ENCODE peak calls at places on chromosome 22, in ten cellular contexts. F is PC-9, I is heart right ventricle, H is right lobe of liver, S is hepatocyte, T is brain microvascular endothelial cell, B is heart left ventricle, X is thoracic aorta, Q is pancreas, K is ovary. L is an unnamed sample.

GRCh38 chr22:39607093-39607492 is 36.5 kb downstream of the CACNA1I start:
- DNase-seq in I (no peak), S (no peak), K (no peak), F (no peak), Q (no peak), B (no peak), T (no peak), H (no peak), X (no peak), L (no peak)

GRCh38 chr22:22935546-22936157 is 48.0 kb downstream of the IGLL5 start:
- DNase-seq in H (no peak), T (no peak), I (no peak), B (no peak), Q (no peak), S (no peak), F (no peak), K (no peak), X (no peak), L (no peak)

GRCh38 chr22:33539902-33540751 is 380.1 kb downstream of the LARGE1 start:
- DNase-seq in K (peak), H (peak), X (peak), S (peak), B (peak), I (peak), F (no peak), T (peak), Q (peak), L (no peak)

GRCh38 chr22:46626911-46627805 is 7.0 kb downstream of the GRAMD4 start:
- DNase-seq in F (no peak), T (no peak), S (no peak), X (no peak), B (no peak), H (peak), Q (peak), K (no peak), I (peak), L (no peak)

GRCh38 chr22:43437871-43438475 is 26.2 kb downstream of the MPPED1 start:
- DNase-seq in K (no peak), B (no peak), X (no peak), I (no peak), S (no peak), H (no peak), Q (no peak), F (no peak), T (no peak), L (no peak)

GRCh38 chr22:29517215-29517908 is 36.2 kb downstream of the THOC5 start:
- DNase-seq in I (no peak), X (no peak), S (no peak), F (no peak), Q (no peak), H (peak), K (no peak), T (no peak), B (peak), L (no peak)

GRCh38 chr22:35749808-35750207 is 32.1 kb downstream of the APOL5 start:
- DNase-seq in X (no peak), K (no peak), B (no peak), F (no peak), T (no peak), S (no peak), Q (no peak), I (no peak), H (no peak), L (no peak)

GRCh38 chr22:40422558-40423245 is 52.3 kb downstream of the SGSM3 start:
- DNase-seq in K (no peak), I (no peak), S (no peak), Q (no peak), B (no peak), X (no peak), H (no peak), F (no peak), T (no peak), L (no peak)

GRCh38 chr22:34866081-34866480 is 199.9 kb upstream of the ISX start:
- DNase-seq in K (no peak), X (no peak), T (no peak), H (no peak), Q (no peak), F (no peak), S (no peak), I (no peak), B (no peak), L (no peak)

GRCh38 chr22:38419864-38420172 is 35.2 kb downstream of the KCNJ4 start:
- DNase-seq in T (no peak), X (no peak), Q (peak), F (no peak), K (no peak), B (no peak), S (no peak), H (no peak), I (no peak), L (no peak)

GRCh38 chr22:25942989-25943411 is 201.0 kb downstream of the MYO18B start:
- DNase-seq in S (peak), I (peak), F (no peak), Q (no peak), X (no peak), H (no peak), B (peak), T (no peak), K (no peak), L (no peak)

GRCh38 chr22:45181240-45181639 is 17.5 kb downstream of the NUP50 start:
- DNase-seq in F (no peak), Q (no peak), I (no peak), T (no peak), B (no peak), S (no peak), K (no peak), H (no peak), X (no peak), L (no peak)
- TF ChIP-seq CTCF in F (no peak), Q (no peak), I (no peak), T (no peak), B (no peak), S (no peak), K (no peak), H (no peak), X (no peak), L (no peak)

GRCh38 chr22:27746918-27747317 is 54.6 kb downstream of the MN1 start:
- DNase-seq in X (no peak), H (no peak), B (no peak), T (no peak), I (no peak), F (no peak), K (no peak), Q (no peak), S (no peak), L (no peak)

GRCh38 chr22:27750866-27751265 is 50.7 kb downstream of the MN1 start:
- DNase-seq in X (no peak), Q (no peak), T (no peak), B (peak), F (no peak), I (no peak), S (no peak), K (no peak), H (no peak), L (no peak)

GRCh38 chr22:27749597-27750225 is 51.8 kb downstream of the MN1 start:
- DNase-seq in K (peak), Q (no peak), X (no peak), T (peak), I (no peak), F (no peak), S (peak), H (no peak), B (peak), L (no peak)

GRCh38 chr22:27747396-27748256 is 53.9 kb downstream of the MN1 start:
- DNase-seq in X (no peak), Q (no peak), S (no peak), T (no peak), H (no peak), B (no peak), I (no peak), K (no peak), F (no peak), L (peak)

GRCh38 chr22:27748355-27749168 is 53.0 kb downstream of the MN1 start:
- DNase-seq in S (peak), K (peak), I (no peak), T (peak), X (no peak), F (no peak), Q (no peak), H (no peak), B (peak), L (no peak)
- H3K27ac ChIP-seq in S (peak), K (peak), I (peak), T (peak), X (peak), F (no peak), Q (no peak), H (no peak), B (peak), L (peak)

GRCh38 chr22:37020192-37020479 is 594 bp downstream of the MPST start:
- DNase-seq in K (no peak), H (no peak), Q (no peak), I (no peak), X (no peak), T (peak), B (no peak), S (peak), F (no peak), L (no peak)
- H3K4me3 ChIP-seq in K (peak), H (peak), Q (peak), I (peak), X (peak), T (peak), B (peak), S (peak), F (peak), L (peak)

DNA sequence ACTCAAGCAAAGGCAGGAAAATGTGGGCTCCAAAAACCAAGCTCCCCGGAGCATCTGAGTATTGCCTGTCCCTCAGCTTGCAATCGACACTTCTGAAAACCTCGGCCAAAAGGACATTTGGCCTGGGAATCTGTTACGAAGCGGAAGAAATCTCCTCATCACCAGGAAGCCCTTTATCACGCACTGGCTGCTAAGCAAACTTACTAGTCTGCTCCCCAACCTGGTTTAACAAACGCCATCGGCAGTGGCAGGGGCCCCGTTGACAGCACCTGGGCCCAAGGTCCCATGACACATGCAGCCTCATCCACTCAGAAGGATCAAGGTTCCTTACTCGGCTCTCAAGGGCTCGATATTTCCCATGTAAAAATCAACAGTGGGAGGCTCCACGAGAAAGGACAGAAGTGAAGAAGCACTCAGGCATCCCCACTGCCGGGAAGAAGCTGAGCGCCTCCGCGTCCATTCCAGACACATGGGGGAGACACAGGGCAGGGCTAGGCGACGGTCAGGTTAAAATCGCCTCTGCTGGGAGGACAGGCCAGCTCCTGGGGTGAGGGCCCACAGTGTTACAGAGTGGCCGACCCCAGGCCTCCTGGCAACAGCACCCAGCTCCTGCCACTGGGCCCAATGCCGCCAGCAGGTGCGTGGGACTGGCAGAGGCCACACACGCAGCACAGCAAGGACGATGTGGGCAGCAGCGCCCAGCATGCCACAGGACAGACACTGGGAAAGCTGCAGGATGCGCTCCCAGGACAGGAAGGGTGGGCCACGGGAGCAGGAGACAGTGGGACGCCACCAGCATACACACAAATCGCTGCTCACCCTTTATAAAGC is 27.1 kb downstream of the BRD1 start:
- DNase-seq in S (no peak), X (no peak), F (no peak), Q (no peak), K (no peak), T (no peak), B (peak), I (no peak), H (no peak), L (no peak)
- TF ChIP-seq CTCF in S (no peak), X (no peak), F (no peak), Q (no peak), K (no peak), T (peak), B (peak), I (peak), H (no peak), L (no peak)

GRCh38 chr22:30804626-30805025 is 110.0 kb downstream of the OSBP2 start:
- DNase-seq in Q (no peak), T (no peak), K (no peak), F (no peak), S (no peak), B (no peak), I (no peak), H (no peak), X (no peak), L (no peak)

GRCh38 chr22:30801695-30802094 is 107.0 kb downstream of the OSBP2 start:
- DNase-seq in Q (no peak), X (no peak), F (no peak), I (no peak), T (no peak), S (no peak), H (no peak), K (no peak), B (no peak), L (no peak)

GRCh38 chr22:30803679-30804078 is 109.0 kb downstream of the OSBP2 start:
- DNase-seq in Q (no peak), H (no peak), B (no peak), I (no peak), X (no peak), T (no peak), S (no peak), K (no peak), F (no peak), L (no peak)

GRCh38 chr22:30806391-30806861 is 111.8 kb downstream of the OSBP2 start:
- DNase-seq in H (no peak), T (peak), I (no peak), Q (no peak), B (no peak), S (no peak), F (peak), K (no peak), X (no peak), L (no peak)

GRCh38 chr22:30802202-30803166 is 107.8 kb downstream of the OSBP2 start:
- DNase-seq in Q (peak), X (peak), T (peak), H (peak), F (peak), B (peak), S (peak), K (peak), I (peak), L (peak)
- H3K27ac ChIP-seq in Q (no peak), X (no peak), T (no peak), H (no peak), F (no peak), B (no peak), S (no peak), K (no peak), I (no peak), L (no peak)

GRCh38 chr22:24433868-24434471 is 6.6 kb downstream of the ADORA2A start:
- DNase-seq in X (no peak), T (peak), H (peak), F (no peak), Q (no peak), S (no peak), B (peak), K (no peak), I (no peak), L (no peak)

GRCh38 chr22:24434472-24435322 is 7.3 kb downstream of the ADORA2A start:
- DNase-seq in F (no peak), B (peak), Q (peak), S (no peak), X (no peak), K (no peak), H (peak), I (no peak), T (peak), L (peak)

GRCh38 chr22:24432059-24432853 is 4.9 kb downstream of the ADORA2A start:
- DNase-seq in H (peak), F (peak), Q (peak), X (no peak), T (peak), K (peak), B (peak), S (peak), I (peak), L (no peak)

GRCh38 chr22:24431309-24432034 is 4.1 kb downstream of the ADORA2A start:
- DNase-seq in X (no peak), B (peak), H (peak), K (no peak), F (no peak), I (no peak), T (no peak), S (no peak), Q (peak), L (no peak)

DNA sequence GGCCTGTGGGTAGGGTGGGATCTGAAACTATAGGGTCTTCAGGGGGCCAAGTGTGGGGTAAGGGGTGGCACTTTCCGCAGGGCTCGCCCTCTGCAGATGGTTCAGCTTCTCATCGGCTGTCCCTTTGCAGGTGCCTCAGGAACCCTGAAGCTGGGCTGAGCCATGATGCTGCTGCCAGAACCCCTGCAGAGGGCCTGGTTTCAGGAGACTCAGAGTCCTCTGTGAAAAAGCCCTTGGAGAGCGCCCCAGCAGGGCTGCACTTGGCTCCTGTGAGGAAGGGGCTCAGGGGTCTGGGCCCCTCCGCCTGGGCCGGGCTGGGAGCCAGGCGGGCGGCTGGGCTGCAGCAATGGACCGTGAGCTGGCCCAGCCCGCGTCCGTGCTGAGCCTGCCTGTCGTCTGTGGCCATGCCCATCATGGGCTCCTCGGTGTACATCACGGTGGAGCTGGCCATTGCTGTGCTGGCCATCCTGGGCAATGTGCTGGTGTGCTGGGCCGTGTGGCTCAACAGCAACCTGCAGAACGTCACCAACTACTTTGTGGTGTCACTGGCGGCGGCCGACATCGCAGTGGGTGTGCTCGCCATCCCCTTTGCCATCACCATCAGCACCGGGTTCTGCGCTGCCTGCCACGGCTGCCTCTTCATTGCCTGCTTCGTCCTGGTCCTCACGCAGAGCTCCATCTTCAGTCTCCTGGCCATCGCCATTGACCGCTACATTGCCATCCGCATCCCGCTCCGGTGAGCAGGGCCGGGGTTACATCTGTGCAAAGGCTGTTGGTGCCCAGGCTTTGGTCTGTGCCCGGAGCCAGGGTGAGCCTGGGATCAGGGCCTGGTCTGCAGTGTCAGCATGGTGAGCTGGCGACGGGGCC is 5.8 kb downstream of the ADORA2A start:
- DNase-seq in B (peak), Q (peak), S (no peak), X (no peak), T (no peak), F (no peak), I (no peak), H (peak), K (no peak), L (no peak)
- H3K4me3 ChIP-seq in B (no peak), Q (no peak), S (no peak), X (no peak), T (no peak), F (no peak), I (no peak), H (no peak), K (no peak), L (no peak)